ENCODE peak calls at places on chromosomes 12 and 14, in five cellular contexts. C, M, S, Y and J are unnamed samples.

GRCh38 chr14:85401396-85401795 is 128.5 kb upstream of the FLRT2 start:
- DNase-seq in C (no peak), S (no peak), M (no peak), Y (no peak), J (no peak)

GRCh38 chr14:83463500-83464098 is 1929.9 kb upstream of the SEL1L start:
- DNase-seq in M (no peak), C (peak), Y (no peak), S (peak), J (peak)

GRCh38 chr14:104819361-104819771 is 18.5 kb downstream of the ZBTB42 start:
- DNase-seq in C (no peak), Y (no peak), S (no peak), M (peak), J (no peak)

GRCh38 chr14:50018236-50019210 is 97.8 kb downstream of the VCPKMT start:
- DNase-seq in S (no peak), C (no peak), M (peak), Y (no peak), J (no peak)

GRCh38 chr12:10959777-10960176 is 20.7 kb upstream of the TAS2R14 start:
- DNase-seq in M (no peak), Y (no peak), S (no peak), C (no peak), J (no peak)

GRCh38 chr12:94841171-94841570 is 162.3 kb downstream of the NDUFA12 start:
- DNase-seq in Y (no peak), S (no peak), M (no peak), C (no peak), J (peak)

GRCh38 chr14:64417042-64417770 is 29.1 kb downstream of the MTHFD1 start:
- DNase-seq in C (no peak), M (no peak), Y (no peak), S (no peak), J (no peak)

GRCh38 chr14:92439551-92440344 is 73.8 kb upstream of the RIN3 start:
- DNase-seq in S (no peak), Y (no peak), C (no peak), M (no peak), J (peak)

GRCh38 chr12:40770781-40771180 is 78.5 kb downstream of the CNTN1 start:
- DNase-seq in C (no peak), S (no peak), Y (no peak), M (no peak), J (no peak)

GRCh38 chr12:27595231-27595642 is 71.2 kb downstream of the PPFIBP1 start:
- DNase-seq in Y (peak), S (peak), M (peak), C (no peak), J (no peak)

GRCh38 chr14:64731141-64731581 is 26.9 kb downstream of the PLEKHG3 start:
- DNase-seq in Y (no peak), S (no peak), C (no peak), M (no peak), J (no peak)